ENCODE peak calls at places on chromosomes 7 and 10, in five cellular contexts. K is ascending aorta, P is transverse colon, T is Calu3, I is tibial nerve. R is an unnamed sample.

GRCh38 chr7:159025161-159025779 is 119.4 kb downstream of the VIPR2 start:
- DNase-seq in K (peak; percentile 43), P (peak; percentile 4), T (no peak), I (no peak), R (peak; percentile 8)

GRCh38 chr10:112222799-112223198 is 39.2 kb upstream of the GPAM start:
- DNase-seq in K (no peak), P (no peak), T (no peak), I (no peak), R (no peak)

GRCh38 chr10:62992145-62992721 is 140.9 kb upstream of the NRBF2 start:
- DNase-seq in K (no peak), P (no peak), T (no peak), I (no peak), R (no peak)

GRCh38 chr10:3803295-3803883 is 18.4 kb upstream of the KLF6 start:
- DNase-seq in K (no peak), P (no peak), T (no peak), I (no peak), R (no peak)

GRCh38 chr10:107529350-107529749 is 364.8 kb upstream of the SORCS1 start:
- DNase-seq in K (no peak), P (no peak), T (no peak), I (no peak), R (no peak)

GRCh38 chr10:114258274-114258840 is 19.3 kb downstream of the VWA2 start:
- DNase-seq in K (no peak), P (peak; percentile 32), T (no peak), I (no peak), R (no peak)

GRCh38 chr7:158001621-158002320 is 585.9 kb downstream of the PTPRN2 start:
- DNase-seq in K (no peak), P (no peak), T (no peak), I (no peak), R (no peak)

GRCh38 chr7:84110400-84110799 is 84.2 kb downstream of the SEMA3A start:
- DNase-seq in K (no peak), P (no peak), T (no peak), I (no peak), R (no peak)

GRCh38 chr10:121426307-121426706 is 171.9 kb downstream of the FGFR2 start:
- DNase-seq in K (no peak), P (no peak), T (no peak), I (no peak), R (no peak)

GRCh38 chr10:129161184-129161583 is 305.9 kb upstream of the MGMT start:
- DNase-seq in K (no peak), P (no peak), T (no peak), I (no peak), R (no peak)

GRCh38 chr7:148173296-148173695 is 417.3 kb upstream of the C7orf33 start:
- DNase-seq in K (no peak), P (no peak), T (no peak), I (no peak), R (no peak)

GRCh38 chr10:36634916-36635315 is 490.5 kb upstream of the ANKRD30A start:
- DNase-seq in K (no peak), P (no peak), T (no peak), I (no peak), R (no peak)

GRCh38 chr10:30502266-30503058 is 68.5 kb downstream of the MAP3K8 start:
- DNase-seq in K (no peak), P (peak; percentile 43), T (no peak), I (no peak), R (no peak)

GRCh38 chr10:7523656-7524055 is 112.8 kb upstream of the SFMBT2 start:
- DNase-seq in K (no peak), P (no peak), T (no peak), I (no peak), R (no peak)

GRCh38 chr7:152869041-152869676 is 109.6 kb downstream of the ACTR3B start:
- DNase-seq in K (no peak), P (no peak), T (no peak), I (no peak), R (no peak)

GRCh38 chr10:13739178-13739577 is 152.4 kb downstream of the PRPF18 start:
- DNase-seq in K (peak; percentile 49), P (no peak), T (no peak), I (no peak), R (no peak)

GRCh38 chr10:62749104-62749683 is 55.3 kb upstream of the ADO start:
- DNase-seq in K (no peak), P (no peak), T (no peak), I (no peak), R (no peak)

GRCh38 chr7:156140447-156140846 is 328.2 kb upstream of the SHH start:
- DNase-seq in K (no peak), P (no peak), T (no peak), I (no peak), R (no peak)

GRCh38 chr10:16811292-16811691 is 5.9 kb downstream of the RSU1 start:
- DNase-seq in K (no peak), P (no peak), T (no peak), I (no peak), R (no peak)

DNA sequence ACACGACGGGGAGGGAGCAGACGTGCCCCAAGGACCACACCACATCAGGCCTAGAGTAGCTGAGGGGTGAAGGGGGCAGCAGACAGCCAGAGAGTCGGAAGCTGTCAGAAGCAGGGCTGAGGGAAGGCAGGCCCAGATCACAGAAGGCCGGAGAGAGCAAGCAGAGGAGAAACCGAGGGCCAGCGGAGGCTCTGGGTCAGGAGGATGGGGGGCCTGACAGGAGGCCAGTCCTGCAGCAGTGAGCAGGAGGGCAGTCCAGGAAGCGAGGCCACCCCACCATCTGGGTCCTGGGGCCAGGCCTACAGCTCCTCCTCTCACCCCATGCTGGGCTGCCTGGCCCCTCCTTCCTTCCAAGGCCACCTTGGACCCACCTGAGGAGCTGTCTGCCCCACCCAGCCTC is 20.3 kb downstream of the SLIT1 start:
- DNase-seq in K (no peak), P (no peak), T (no peak), I (no peak), R (no peak)
- TF ChIP-seq CTCF in K (no peak), P (no peak), T (no peak), I (no peak), R (no peak)

GRCh38 chr10:48653944-48654698 is 30.6 kb upstream of the WDFY4 start:
- DNase-seq in K (no peak), P (no peak), T (no peak), I (no peak), R (no peak)
- TF ChIP-seq CTCF in K (no peak), P (no peak), T (no peak), I (no peak), R (no peak)

DNA sequence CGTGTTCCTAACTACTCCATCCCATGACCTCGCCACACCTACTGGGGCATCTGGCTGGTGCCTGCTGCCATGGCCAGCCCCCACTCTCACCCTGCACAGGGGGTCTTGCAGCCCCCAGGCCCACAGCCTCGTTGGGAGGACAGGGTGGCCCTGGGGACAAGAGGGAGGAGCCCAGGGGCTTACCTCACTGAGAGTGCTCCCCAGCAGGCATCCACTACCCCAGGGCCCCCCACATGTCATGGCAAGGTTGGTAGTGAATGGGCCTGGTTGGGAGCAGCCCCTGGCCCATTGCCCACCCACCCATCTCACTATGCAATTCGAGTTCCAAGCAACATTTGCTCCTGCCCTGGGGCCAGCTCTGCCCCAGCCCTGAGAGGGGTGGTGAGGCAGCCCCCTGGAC is 24.0 kb upstream of the AMZ1 start:
- DNase-seq in K (no peak), P (no peak), T (no peak), I (no peak), R (no peak)
- TF ChIP-seq CTCF in K (no peak), P (no peak), T (no peak), I (no peak), R (no peak)

DNA sequence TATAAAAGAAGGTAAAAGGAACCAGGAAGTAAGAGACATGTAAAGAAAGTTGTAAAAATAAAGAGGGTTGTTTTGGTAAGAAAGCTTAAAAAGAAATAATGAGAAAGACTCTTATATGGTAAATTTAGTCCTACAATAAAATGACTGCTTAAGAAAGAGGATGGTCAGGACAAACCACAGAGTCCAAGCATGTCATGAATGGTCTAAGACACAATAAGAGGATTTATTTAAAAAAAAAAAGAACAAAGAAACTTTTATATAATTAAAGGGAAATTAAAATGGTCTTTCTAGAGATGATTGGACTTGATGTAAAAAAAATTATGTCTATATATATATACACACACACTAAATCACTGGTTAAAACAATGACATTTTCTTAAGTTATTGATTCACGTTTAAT is 18.2 kb downstream of the ATAD1 start:
- DNase-seq in K (no peak), P (no peak), T (no peak), I (no peak), R (no peak)
- TF ChIP-seq CTCF in K (no peak), P (no peak), T (no peak), I (no peak), R (no peak)

GRCh38 chr10:116836902-116837513 is 12.3 kb upstream of the ENO4 start:
- DNase-seq in K (no peak), P (no peak), T (no peak), I (no peak), R (no peak)
- TF ChIP-seq CTCF in K (no peak), P (no peak), T (no peak), I (no peak), R (no peak)

GRCh38 chr10:90652519-90652918 is 205.3 kb downstream of the HTR7 start:
- DNase-seq in K (no peak), P (no peak), T (no peak), I (no peak), R (peak; percentile 18)
- TF ChIP-seq CTCF in K (no peak), P (no peak), T (no peak), I (no peak), R (no peak)

R was measured in testis.